ENCODE peak calls at places on chromosomes 1 and 21, in four cellular contexts. One of them, this sample, is unnamed.

GRCh38 chr1:47951545-47952235 is 45.5 kb downstream of the TRABD2B start:
- DNase-seq in AG09309: no peak
- DNase-seq in BE2C: no peak
- DNase-seq in fibroblast of lung: no peak
- DNase-seq in this sample: no peak

GRCh38 chr1:23470282-23471070 is 13.5 kb downstream of the ASAP3 start:
- DNase-seq in fibroblast of lung: peak
- DNase-seq in BE2C: no peak
- DNase-seq in AG09309: no peak
- DNase-seq in this sample: no peak

GRCh38 chr1:78760858-78761257 is 111.2 kb downstream of the IFI44 start:
- DNase-seq in fibroblast of lung: peak
- DNase-seq in AG09309: no peak
- DNase-seq in BE2C: no peak
- DNase-seq in this sample: no peak

GRCh38 chr21:34625194-34625593 is 10.3 kb upstream of the RCAN1 start:
- DNase-seq in fibroblast of lung: no peak
- DNase-seq in BE2C: no peak
- DNase-seq in AG09309: no peak
- DNase-seq in this sample: no peak

GRCh38 chr1:100622506-100622905 is 84.6 kb downstream of the GPR88 start:
- DNase-seq in BE2C: no peak
- DNase-seq in AG09309: no peak
- DNase-seq in fibroblast of lung: no peak
- DNase-seq in this sample: no peak

GRCh38 chr1:30679201-30679975 is 44.0 kb downstream of the MATN1 start:
- DNase-seq in AG09309: no peak
- DNase-seq in fibroblast of lung: no peak
- DNase-seq in BE2C: no peak
- DNase-seq in this sample: no peak

GRCh38 chr1:43902058-43902831 is 31.4 kb upstream of the ARTN start:
- DNase-seq in AG09309: no peak
- DNase-seq in BE2C: no peak
- DNase-seq in fibroblast of lung: no peak
- DNase-seq in this sample: no peak

GRCh38 chr1:163227126-163227525 is 24.4 kb upstream of the RGS5 start:
- DNase-seq in BE2C: no peak
- DNase-seq in AG09309: no peak
- DNase-seq in fibroblast of lung: no peak
- DNase-seq in this sample: no peak

GRCh38 chr1:76084029-76084627 is 9.6 kb downstream of the ST6GALNAC3 start:
- DNase-seq in AG09309: peak
- DNase-seq in fibroblast of lung: peak
- DNase-seq in BE2C: no peak
- DNase-seq in this sample: no peak

GRCh38 chr1:243234978-243235657 is 20.0 kb downstream of the CEP170 start:
- DNase-seq in BE2C: no peak
- DNase-seq in AG09309: no peak
- DNase-seq in fibroblast of lung: peak
- DNase-seq in this sample: peak

GRCh38 chr1:232923739-232924386 is 26.5 kb upstream of the NTPCR start:
- DNase-seq in fibroblast of lung: peak
- DNase-seq in AG09309: no peak
- DNase-seq in BE2C: no peak
- DNase-seq in this sample: no peak

GRCh38 chr1:37159102-37159501 is 124.8 kb upstream of the GRIK3 start:
- DNase-seq in BE2C: no peak
- DNase-seq in fibroblast of lung: no peak
- DNase-seq in AG09309: no peak
- DNase-seq in this sample: no peak

GRCh38 chr1:85462931-85463665 is 1.9 kb downstream of the DDAH1 start:
- DNase-seq in AG09309: no peak
- DNase-seq in BE2C: peak
- DNase-seq in fibroblast of lung: no peak
- DNase-seq in this sample: no peak
- H3K4me3 ChIP-seq in AG09309: no peak
- H3K4me3 ChIP-seq in BE2C: peak
- H3K4me3 ChIP-seq in fibroblast of lung: peak
- H3K4me3 ChIP-seq in this sample: peak

GRCh38 chr1:212914789-212915188 is 35.6 kb upstream of the VASH2 start:
- DNase-seq in fibroblast of lung: no peak
- DNase-seq in AG09309: no peak
- DNase-seq in BE2C: no peak
- DNase-seq in this sample: no peak

GRCh38 chr1:212915245-212916091 is 34.9 kb upstream of the VASH2 start:
- DNase-seq in AG09309: no peak
- DNase-seq in fibroblast of lung: peak
- DNase-seq in BE2C: peak
- DNase-seq in this sample: peak

GRCh38 chr1:212917134-212917485 is 33.2 kb upstream of the VASH2 start:
- DNase-seq in fibroblast of lung: no peak
- DNase-seq in AG09309: no peak
- DNase-seq in BE2C: no peak
- DNase-seq in this sample: no peak

GRCh38 chr1:212917858-212918257 is 32.5 kb upstream of the VASH2 start:
- DNase-seq in fibroblast of lung: no peak
- DNase-seq in BE2C: no peak
- DNase-seq in AG09309: no peak
- DNase-seq in this sample: no peak

GRCh38 chr1:212916395-212917133 is 33.8 kb upstream of the VASH2 start:
- DNase-seq in AG09309: no peak
- DNase-seq in fibroblast of lung: peak
- DNase-seq in BE2C: peak
- DNase-seq in this sample: no peak
- TF ChIP-seq CTCF in AG09309: no peak
- TF ChIP-seq CTCF in fibroblast of lung: no peak
- TF ChIP-seq CTCF in BE2C: no peak
- TF ChIP-seq CTCF in this sample: no peak

GRCh38 chr1:26307363-26307781 is 936 bp upstream of the UBXN11 start:
- DNase-seq in fibroblast of lung: no peak
- DNase-seq in BE2C: no peak
- DNase-seq in AG09309: no peak
- DNase-seq in this sample: no peak
- H3K4me3 ChIP-seq in fibroblast of lung: no peak
- H3K4me3 ChIP-seq in BE2C: no peak
- H3K4me3 ChIP-seq in AG09309: no peak
- H3K4me3 ChIP-seq in this sample: no peak

GRCh38 chr1:24861821-24862727 is 68.0 kb downstream of the RUNX3 start:
- DNase-seq in AG09309: no peak
- DNase-seq in BE2C: no peak
- DNase-seq in fibroblast of lung: peak
- DNase-seq in this sample: no peak
- TF ChIP-seq CTCF in AG09309: no peak
- TF ChIP-seq CTCF in BE2C: no peak
- TF ChIP-seq CTCF in fibroblast of lung: peak
- TF ChIP-seq CTCF in this sample: peak

DNA sequence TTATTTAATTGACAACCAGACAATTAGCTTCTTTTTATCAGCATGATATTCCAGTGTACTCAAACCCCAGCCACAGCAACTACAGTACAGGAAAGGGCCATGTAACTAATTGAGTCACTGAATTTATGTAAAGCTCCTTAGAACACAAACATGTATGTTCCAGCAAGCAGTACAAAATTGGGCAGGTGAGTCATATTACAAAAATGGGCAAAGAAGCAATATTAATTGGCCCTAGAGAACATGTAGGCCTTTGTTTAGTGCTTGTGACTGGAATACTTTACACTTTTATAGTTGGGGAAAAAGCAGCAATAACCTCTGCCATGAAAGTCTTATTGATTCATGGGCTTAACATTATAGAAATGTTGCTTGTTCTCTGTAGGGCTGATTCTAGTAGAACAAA is 31.8 kb downstream of the CLEC20A start:
- DNase-seq in BE2C: no peak
- DNase-seq in AG09309: peak
- DNase-seq in fibroblast of lung: peak
- DNase-seq in this sample: peak
- H3K4me3 ChIP-seq in BE2C: no peak
- H3K4me3 ChIP-seq in AG09309: no peak
- H3K4me3 ChIP-seq in fibroblast of lung: no peak
- H3K4me3 ChIP-seq in this sample: no peak

GRCh38 chr1:6631058-6631457 is 6.4 kb downstream of the THAP3 start:
- DNase-seq in fibroblast of lung: no peak
- DNase-seq in AG09309: no peak
- DNase-seq in BE2C: no peak
- DNase-seq in this sample: no peak

GRCh38 chr1:6630027-6630426 is 5.4 kb downstream of the THAP3 start:
- DNase-seq in fibroblast of lung: no peak
- DNase-seq in AG09309: no peak
- DNase-seq in BE2C: no peak
- DNase-seq in this sample: no peak

GRCh38 chr1:6627841-6628545 is 3.3 kb downstream of the THAP3 start:
- DNase-seq in AG09309: no peak
- DNase-seq in BE2C: no peak
- DNase-seq in fibroblast of lung: no peak
- DNase-seq in this sample: no peak

GRCh38 chr1:6627031-6627430 is 2.4 kb downstream of the THAP3 start:
- DNase-seq in fibroblast of lung: no peak
- DNase-seq in AG09309: no peak
- DNase-seq in BE2C: no peak
- DNase-seq in this sample: no peak

DNA sequence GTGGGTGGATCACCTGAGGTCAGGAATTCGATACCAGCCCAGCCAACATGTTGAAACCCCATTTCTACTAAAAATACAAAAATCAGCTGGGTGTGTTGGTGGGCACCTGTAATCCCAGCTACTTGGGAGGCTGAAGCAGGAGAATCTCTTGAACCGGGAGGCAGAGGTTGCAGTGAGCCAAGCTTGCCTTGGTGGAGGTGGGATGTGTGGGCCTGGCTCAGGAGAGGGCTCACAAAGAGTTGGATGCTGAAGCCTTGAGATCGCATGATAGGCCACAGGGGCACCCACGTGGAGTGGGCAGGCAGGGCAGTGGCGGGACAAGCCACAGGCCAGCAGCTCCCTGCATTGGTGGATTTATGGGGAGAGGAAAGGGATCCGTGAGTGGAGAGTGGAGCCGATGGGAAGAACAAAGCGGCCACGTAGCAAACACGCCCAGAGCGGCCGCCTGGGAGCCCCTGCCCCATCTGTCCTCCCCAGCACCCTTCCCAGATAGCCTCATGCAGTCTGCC is 4.4 kb downstream of the THAP3 start:
- DNase-seq in fibroblast of lung: no peak
- DNase-seq in AG09309: no peak
- DNase-seq in BE2C: no peak
- DNase-seq in this sample: no peak
- TF ChIP-seq CTCF in fibroblast of lung: no peak
- TF ChIP-seq CTCF in AG09309: no peak
- TF ChIP-seq CTCF in BE2C: no peak
- TF ChIP-seq CTCF in this sample: no peak

GRCh38 chr1:106277786-106278185 is 778.7 kb upstream of the PRMT6 start:
- DNase-seq in fibroblast of lung: no peak
- DNase-seq in AG09309: no peak
- DNase-seq in BE2C: no peak
- DNase-seq in this sample: no peak

GRCh38 chr1:106276856-106277255 is 779.6 kb upstream of the PRMT6 start:
- DNase-seq in BE2C: no peak
- DNase-seq in fibroblast of lung: peak
- DNase-seq in AG09309: no peak
- DNase-seq in this sample: no peak

DNA sequence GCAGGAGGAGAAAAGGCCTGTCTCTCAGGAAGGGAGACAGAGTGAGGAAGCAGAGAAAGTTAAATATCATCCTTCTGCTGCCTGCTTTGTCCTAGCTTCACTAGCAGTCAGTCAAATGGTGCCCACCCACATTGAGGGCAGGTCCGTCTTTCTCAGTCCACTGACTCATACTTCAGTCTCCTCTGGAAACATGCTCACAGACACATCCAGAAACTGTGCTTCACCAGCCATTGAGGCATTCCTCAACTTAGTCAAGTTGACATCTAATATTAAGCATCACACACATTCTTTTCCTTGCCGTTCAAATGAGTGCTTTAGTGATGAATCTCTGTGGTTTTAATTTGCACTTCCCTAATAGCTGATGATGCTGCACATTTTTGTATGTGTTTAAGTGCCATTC is 777.8 kb upstream of the PRMT6 start:
- DNase-seq in BE2C: no peak
- DNase-seq in fibroblast of lung: peak
- DNase-seq in AG09309: no peak
- DNase-seq in this sample: no peak
- H3K4me3 ChIP-seq in BE2C: no peak
- H3K4me3 ChIP-seq in fibroblast of lung: no peak
- H3K4me3 ChIP-seq in AG09309: no peak
- H3K4me3 ChIP-seq in this sample: no peak

DNA sequence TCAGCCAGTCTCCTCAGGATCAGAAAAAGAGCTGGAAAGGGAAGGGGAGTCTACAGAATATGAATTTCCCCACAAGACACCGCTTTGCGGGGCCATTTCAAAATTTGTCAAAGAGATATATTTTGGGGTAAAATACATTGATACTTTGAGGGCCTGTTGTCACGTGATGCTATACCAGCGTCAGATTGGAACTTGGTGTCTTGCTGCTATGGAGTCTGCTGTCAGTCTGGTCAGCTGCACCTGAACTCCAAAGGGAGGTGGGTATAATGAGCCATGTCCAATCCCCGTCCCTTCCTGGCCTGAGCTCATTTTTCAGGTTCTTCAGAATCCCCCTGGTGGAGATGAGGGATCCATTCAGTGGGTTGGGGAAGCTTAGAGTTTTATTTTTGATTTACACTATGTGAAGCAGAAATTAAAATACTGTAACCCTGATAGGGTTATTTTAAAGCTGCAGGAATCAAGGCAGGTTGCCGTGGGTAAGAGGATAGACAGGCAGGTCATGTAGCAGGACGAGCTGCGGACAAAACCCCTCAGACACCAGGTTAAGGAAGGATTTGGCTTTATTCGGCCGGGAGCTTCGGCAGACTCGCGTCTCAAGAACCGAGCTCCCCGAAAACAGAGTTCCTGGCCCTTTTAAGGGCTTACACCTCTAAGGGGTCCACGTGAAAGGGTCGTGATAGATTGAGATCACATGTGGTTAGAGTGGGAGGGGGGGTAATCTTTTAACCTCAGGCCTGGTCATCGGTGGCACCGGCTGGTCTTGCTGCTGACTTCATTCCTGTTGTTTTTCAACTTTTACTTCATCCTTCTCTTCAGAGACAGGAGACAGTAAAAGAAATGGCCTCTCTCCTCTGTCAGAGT is 2.2 kb upstream of the POFUT2 start:
- DNase-seq in BE2C: peak
- DNase-seq in AG09309: no peak
- DNase-seq in fibroblast of lung: peak
- DNase-seq in this sample: no peak
- TF ChIP-seq CTCF in BE2C: peak
- TF ChIP-seq CTCF in AG09309: peak
- TF ChIP-seq CTCF in fibroblast of lung: peak
- TF ChIP-seq CTCF in this sample: peak

DNA sequence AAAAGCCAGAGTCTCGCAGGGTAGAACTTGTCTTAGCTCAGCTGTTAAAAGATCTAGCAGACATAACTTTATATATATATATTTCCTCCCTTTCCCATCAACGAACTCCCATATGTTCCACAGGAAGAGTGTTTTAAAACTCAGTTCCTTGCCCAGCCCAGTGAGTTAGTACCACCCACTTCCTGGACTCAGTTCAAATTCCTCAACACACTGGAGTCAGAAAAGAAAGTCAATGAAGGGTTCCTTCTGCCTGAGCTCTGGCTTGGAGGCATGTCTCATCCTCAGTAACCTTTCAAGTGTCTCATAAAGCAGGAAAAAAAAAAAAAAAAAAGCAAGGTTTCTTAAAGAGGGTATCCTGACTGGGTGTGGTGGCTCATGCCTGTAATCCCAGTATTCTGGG is 15.6 kb downstream of the TPM3 start:
- DNase-seq in AG09309: peak
- DNase-seq in BE2C: no peak
- DNase-seq in fibroblast of lung: peak
- DNase-seq in this sample: peak
- H3K4me3 ChIP-seq in AG09309: no peak
- H3K4me3 ChIP-seq in BE2C: no peak
- H3K4me3 ChIP-seq in fibroblast of lung: no peak
- H3K4me3 ChIP-seq in this sample: no peak